ENCODE peak calls at places on chromosomes 7 and 10, in four cellular contexts. A is lower leg skin, M is IMR-90, T is suprapubic skin. I is an unnamed sample.

GRCh38 chr7:155212301-155213015 is 85.2 kb upstream of the INSIG1 start:
- DNase-seq in A (no peak), T (no peak), M (no peak), I (no peak)

GRCh38 chr10:14253079-14253478 is 77.6 kb downstream of the FRMD4A start:
- DNase-seq in A (no peak), T (no peak), M (no peak), I (no peak)

GRCh38 chr7:127578036-127578684 is 7.2 kb downstream of the GCC1 start:
- DNase-seq in T (no peak), A (no peak), M (peak; percentile 80), I (no peak)

GRCh38 chr7:99596408-99596955 is 1.6 kb upstream of the TMEM225B start:
- DNase-seq in A (no peak), T (no peak), M (no peak), I (no peak)

GRCh38 chr10:35848412-35848811 is 206.3 kb upstream of the FZD8 start:
- DNase-seq in T (no peak), M (no peak), A (no peak), I (no peak)

GRCh38 chr10:132421377-132422168 is 24.6 kb downstream of the PWWP2B start:
- DNase-seq in A (peak; percentile 78), M (peak; percentile 26), T (no peak), I (peak; percentile 84)

GRCh38 chr10:11612004-11613001 is 853 bp upstream of the USP6NL start:
- DNase-seq in T (no peak), M (no peak), A (no peak), I (no peak)

GRCh38 chr10:29735628-29736324 is 101.0 kb upstream of the SVIL start:
- DNase-seq in T (peak; percentile 91), M (peak; percentile 67), A (peak; percentile 80), I (peak; percentile 93)

GRCh38 chr10:132637477-132638129 is 100.0 kb downstream of the INPP5A start:
- DNase-seq in M (peak; percentile 73), A (no peak), T (no peak), I (no peak)

GRCh38 chr7:94129443-94130140 is 125.4 kb upstream of the BET1 start:
- DNase-seq in M (peak; percentile 98), T (no peak), A (no peak), I (no peak)

DNA sequence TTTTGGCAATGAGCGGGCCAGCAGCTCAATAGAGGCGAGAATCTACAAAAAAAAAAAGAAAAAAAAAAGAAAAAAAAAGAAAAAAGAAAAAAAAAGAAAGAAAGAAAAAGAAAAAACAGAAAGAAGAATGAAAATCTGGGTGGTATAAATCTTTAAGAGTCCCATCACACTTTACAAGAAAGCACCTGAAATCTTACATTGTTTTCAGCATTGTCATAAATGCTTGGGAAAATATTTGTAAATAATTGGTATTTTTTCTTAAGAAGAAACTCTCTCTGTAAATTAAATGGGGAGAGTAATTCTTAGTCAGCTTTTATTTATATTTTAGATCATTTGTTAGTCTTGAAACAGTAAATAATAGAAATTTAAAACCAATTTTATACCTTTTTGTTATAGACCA is 38.2 kb downstream of the NDUFB2 start:
- DNase-seq in A (no peak), T (no peak), M (no peak), I (no peak)
- TF ChIP-seq POLR2A in A (no peak), T (no peak), M (no peak), I (no peak)

GRCh38 chr7:114988035-114988434 is 66.1 kb downstream of the MDFIC start:
- DNase-seq in A (no peak), T (no peak), M (no peak), I (no peak)

GRCh38 chr7:114986805-114987204 is 64.9 kb downstream of the MDFIC start:
- DNase-seq in A (no peak), M (peak; percentile 31), T (no peak), I (no peak)

GRCh38 chr7:114988755-114989154 is 66.9 kb downstream of the MDFIC start:
- DNase-seq in T (no peak), A (no peak), M (peak; percentile 83), I (peak; percentile 34)

GRCh38 chr7:114985316-114985715 is 63.4 kb downstream of the MDFIC start:
- DNase-seq in A (no peak), M (no peak), T (no peak), I (no peak)

GRCh38 chr7:114986181-114986800 is 64.4 kb downstream of the MDFIC start:
- DNase-seq in M (no peak), T (no peak), A (no peak), I (no peak)
- TF ChIP-seq CTCF in M (no peak), T (no peak), A (no peak), I (no peak)

GRCh38 chr7:74373536-74373935 is 80.2 kb upstream of the GTF2IRD1 start:
- DNase-seq in M (no peak), A (no peak), T (no peak), I (no peak)

GRCh38 chr7:74372060-74372408 is 81.7 kb upstream of the GTF2IRD1 start:
- DNase-seq in M (no peak), T (no peak), A (no peak), I (no peak)

GRCh38 chr7:74372511-74373111 is 81.1 kb upstream of the GTF2IRD1 start:
- DNase-seq in A (no peak), T (no peak), M (no peak), I (no peak)

GRCh38 chr7:74375726-74376220 is 77.9 kb upstream of the GTF2IRD1 start:
- DNase-seq in M (no peak), A (no peak), T (no peak), I (no peak)

DNA sequence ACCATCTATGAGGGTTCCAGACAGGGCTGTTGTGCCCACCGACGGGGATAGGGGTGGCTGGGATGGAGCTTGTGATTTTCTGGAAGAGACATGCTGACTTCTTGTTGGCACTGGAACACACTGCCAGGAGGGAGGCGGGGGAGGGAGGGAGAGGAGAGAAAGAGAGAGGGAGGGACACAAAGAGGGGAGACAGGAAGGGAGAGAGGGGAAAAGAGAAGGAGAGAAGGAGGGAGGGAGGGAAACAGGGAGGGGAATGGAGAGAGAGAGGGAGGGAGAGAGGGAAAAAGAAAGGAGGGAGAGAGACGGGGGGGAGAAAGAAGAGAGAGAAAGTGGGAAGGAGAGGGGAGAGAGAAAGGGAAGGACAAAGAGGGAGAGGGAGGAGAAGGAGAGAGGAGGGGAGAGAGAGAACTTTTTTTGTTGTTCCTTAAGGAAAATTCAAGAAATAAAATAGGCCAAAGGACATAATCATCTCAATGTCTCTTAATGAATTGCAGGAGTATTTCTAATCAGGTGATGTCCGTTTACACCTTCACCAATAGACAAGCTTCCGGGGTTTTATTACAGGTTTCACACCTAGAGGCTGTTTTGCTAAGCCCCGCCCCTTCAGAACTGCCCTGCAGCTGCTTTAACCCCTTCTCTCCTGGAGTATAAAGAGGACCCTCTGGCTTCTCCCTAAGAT is 82.2 kb upstream of the GTF2IRD1 start:
- DNase-seq in A (no peak), M (no peak), T (no peak), I (peak; percentile 30)
- H3K4me3 ChIP-seq in A (no peak overlapping the region), M (no peak overlapping the region), T (no peak overlapping the region), I (no peak overlapping the region)

GRCh38 chr7:35799846-35800717 is 775 bp upstream of the SEPTIN7 start:
- DNase-seq in M (peak; percentile 82), A (peak; percentile 82), T (peak; percentile 92), I (peak; percentile 86)

GRCh38 chr7:35802102-35802466 is 1.2 kb downstream of the SEPTIN7 start:
- DNase-seq in T (no peak), A (no peak), M (no peak), I (no peak)

GRCh38 chr7:35801392-35802101 is 690 bp downstream of the SEPTIN7 start:
- DNase-seq in T (peak; percentile 89), A (peak; percentile 63), M (peak; percentile 65), I (peak; percentile 68)

GRCh38 chr7:35802649-35803048 is 1.8 kb downstream of the SEPTIN7 start:
- DNase-seq in M (peak; percentile 15), T (no peak), A (no peak), I (no peak)

GRCh38 chr7:35800718-35801391 is at the start of gene SEPTIN7:
- DNase-seq in A (peak; percentile 97), M (peak; percentile 99), T (peak; percentile 99), I (peak; percentile 99)
- TF ChIP-seq POLR2A in A (no peak), M (peak; percentile 94), T (peak; percentile 12), I (peak; percentile 62)

DNA sequence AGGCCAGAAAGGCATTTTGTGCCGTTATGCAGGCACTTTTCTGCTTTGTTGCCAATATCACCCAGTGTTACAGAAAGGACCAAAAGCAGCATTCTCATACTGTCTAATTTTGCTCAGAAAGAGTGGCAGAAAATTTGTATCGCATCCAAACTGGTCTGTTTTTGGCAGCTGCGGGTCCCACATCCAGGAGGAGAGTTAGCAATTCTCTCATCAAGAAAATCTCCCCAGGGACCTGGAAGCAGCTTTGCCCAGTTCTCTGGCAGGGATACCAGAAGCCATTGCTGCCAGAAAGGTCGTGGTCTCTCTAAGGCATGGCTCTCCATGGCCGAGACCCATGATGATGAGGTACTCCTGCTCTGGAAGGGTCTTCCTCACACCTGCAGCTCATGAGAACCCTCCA is 489.2 kb upstream of the ZMIZ1 start:
- DNase-seq in M (no peak), T (no peak), A (no peak), I (no peak)
- TF ChIP-seq CTCF in M (no peak), T (no peak), A (no peak), I (no peak)

DNA sequence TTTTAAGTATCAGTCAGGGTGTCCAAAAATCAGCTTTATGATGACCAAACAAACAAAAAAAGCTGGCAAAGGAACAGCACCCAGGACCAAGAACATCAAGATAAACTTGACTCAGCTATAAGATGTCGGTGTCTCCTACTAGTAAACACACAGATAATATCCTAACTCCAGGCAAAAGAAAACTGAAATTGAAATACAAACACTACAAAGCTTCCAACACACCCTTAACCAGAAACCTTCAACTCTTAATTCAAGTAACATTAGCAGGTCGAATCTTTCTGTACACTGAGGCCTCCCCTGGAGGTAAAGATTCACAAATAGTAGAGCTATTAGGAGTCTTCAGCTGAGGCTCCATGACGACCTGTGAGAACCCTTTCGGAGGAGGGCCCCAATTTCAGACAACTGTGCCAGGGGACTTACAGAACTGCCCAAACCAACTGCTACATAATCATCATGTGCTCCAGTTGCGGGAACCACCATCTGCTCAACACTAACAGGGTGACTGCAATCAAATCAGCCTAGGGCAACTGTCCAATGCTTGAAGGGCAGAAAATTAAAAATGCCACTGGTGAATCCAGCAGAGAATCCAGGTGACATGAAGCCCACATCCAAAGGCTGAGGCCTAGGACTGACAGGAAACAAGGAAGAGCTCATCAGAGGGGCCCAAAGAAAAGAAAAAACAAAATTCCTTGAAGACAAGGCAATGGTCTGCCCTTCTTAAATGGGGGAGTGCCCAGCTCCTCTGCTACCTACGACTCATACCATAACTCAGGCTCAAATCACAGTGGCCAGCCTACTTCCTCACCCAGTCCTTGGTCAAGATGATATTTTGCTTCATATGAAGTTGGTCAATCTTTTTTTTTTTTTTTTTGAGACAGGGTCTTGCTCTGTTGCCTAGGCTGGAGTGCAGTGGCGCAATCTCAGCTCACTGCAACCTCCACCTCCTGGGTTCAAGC is 20.0 kb downstream of the XPNPEP1 start:
- DNase-seq in M (peak; percentile 59), T (no peak), A (no peak), I (no peak)
- H3K4me3 ChIP-seq in M (no peak overlapping the region), T (no peak overlapping the region), A (no peak overlapping the region), I (no peak overlapping the region)

DNA sequence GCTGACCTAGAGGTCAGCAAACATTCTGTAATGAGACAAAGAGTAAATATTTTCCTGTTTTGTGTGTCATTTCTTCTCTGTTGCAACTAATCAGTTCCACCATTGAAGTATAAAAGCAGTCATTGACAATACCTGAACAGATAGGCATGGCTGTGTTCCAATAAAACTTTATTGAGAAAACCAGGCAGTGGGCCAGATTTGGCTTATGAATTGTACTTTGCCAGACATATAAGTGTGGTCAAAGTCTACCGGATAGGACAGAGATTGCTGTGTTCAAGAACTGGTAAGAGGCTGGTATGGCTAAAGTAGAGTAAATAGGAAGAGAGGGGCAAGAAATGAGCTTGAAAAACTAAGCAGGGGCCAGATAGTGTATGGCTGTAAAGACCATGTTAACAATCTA is 38.3 kb upstream of the TAC1 start:
- DNase-seq in T (no peak), M (no peak), A (no peak), I (no peak)
- TF ChIP-seq POLR2A in T (no peak), M (no peak), A (no peak), I (no peak)